ENCODE peak calls at places on chromosomes 1 and 21, in nine cellular contexts. X is A172; Y is EL; R is AG04450; C is HFFc6; F is CD4-positive, alpha-beta T cell; I is effector memory CD8-positive, alpha-beta T cell; M is T follicular helper cell; A is occipital lobe. J is an unnamed sample.

GRCh38 chr1:209529233-209529632 is 54.3 kb upstream of the CAMK1G start:
- DNase-seq in X (no peak), Y (no peak), R (no peak), C (no peak), F (no peak), I (no peak), M (no peak), A (no peak), J (no peak)

GRCh38 chr1:198678901-198679329 is 40.1 kb downstream of the PTPRC start:
- DNase-seq in X (no peak), Y (no peak), R (no peak), C (no peak), F (peak; percentile 18), I (no peak), M (no peak), A (no peak), J (no peak)

GRCh38 chr1:209797978-209798639 is 7.8 kb downstream of the IRF6 start:
- DNase-seq in X (no peak), Y (peak; percentile 4), R (no peak), C (no peak), F (no peak), I (no peak), M (no peak), A (no peak), J (no peak)

GRCh38 chr21:41827951-41828883 is 50.9 kb downstream of the PRDM15 start:
- DNase-seq in X (no peak), Y (peak; percentile 6), R (no peak), C (no peak), F (no peak), I (no peak), M (no peak), A (no peak), J (no peak)

GRCh38 chr1:161200992-161201827 is 957 bp upstream of the NDUFS2 start:
- DNase-seq in X (no peak), Y (peak; percentile 88), R (peak; percentile 37), C (peak; percentile 44), F (no peak), I (no peak), M (no peak), A (no peak), J (no peak)

GRCh38 chr21:24658926-24659325 is 948.4 kb downstream of the MRPL39 start:
- DNase-seq in X (no peak), Y (no peak), R (no peak), C (no peak), F (no peak), I (no peak), M (no peak), A (no peak), J (no peak)

GRCh38 chr1:208233546-208233945 is 10.6 kb downstream of the PLXNA2 start:
- DNase-seq in X (no peak), Y (no peak), R (no peak), C (no peak), F (no peak), I (no peak), M (no peak), A (peak; percentile 43), J (no peak)

GRCh38 chr1:94433866-94434265 is 15.7 kb downstream of the ABCD3 start:
- DNase-seq in X (no peak), Y (no peak), R (no peak), C (no peak), F (no peak), I (no peak), M (no peak), A (no peak), J (no peak)

GRCh38 chr1:46159516-46159915 is 15.4 kb upstream of the TSPAN1 start:
- DNase-seq in X (no peak), Y (no peak), R (no peak), C (no peak), F (no peak), I (no peak), M (no peak), A (no peak), J (no peak)

GRCh38 chr1:27656157-27656893 is 15.7 kb downstream of the IFI6 start:
- DNase-seq in X (no peak), Y (peak; percentile 65), R (no peak), C (peak; percentile 68), F (no peak), I (no peak), M (no peak), A (no peak), J (no peak)